ENCODE peak calls at places on chromosomes 2 and 18, in six cellular contexts. O is substantia nigra; F is PC-3; I is thoracic aorta; L is EL; A is activated CD4-positive, alpha-beta T cell treated with anti-CD3 and anti-CD28 coated beads for 48 hours. T is an unnamed sample.
A peak's percentile ranks its signal among the peaks of the same experiment; 100 is the strongest.

GRCh38 chr2:150293771-150294170 is 193.7 kb downstream of the RND3 start:
- DNase-seq in I (no peak), O (no peak), A (no peak), L (no peak), F (no peak), T (no peak)

GRCh38 chr2:223538920-223539440 is 63.2 kb downstream of the SCG2 start:
- DNase-seq in O (no peak), A (no peak), I (no peak), L (no peak), F (no peak), T (no peak)

GRCh38 chr2:232339121-232340081 is 39.1 kb upstream of the ALPP start:
- DNase-seq in A (peak; percentile 11), L (no peak), F (no peak), I (no peak), O (no peak), T (no peak)

GRCh38 chr2:174336403-174337336 is 1.9 kb downstream of the SP9 start:
- DNase-seq in L (peak; percentile 65), O (no peak), F (no peak), A (peak; percentile 58), I (no peak), T (no peak)

GRCh38 chr18:21134895-21135294 is 23.3 kb upstream of the ROCK1 start:
- DNase-seq in I (no peak), L (peak; percentile 29), F (peak; percentile 48), A (no peak), O (no peak), T (peak; percentile 47)

GRCh38 chr2:210199186-210199765 is 26.0 kb downstream of the ACADL start:
- DNase-seq in F (peak; percentile 58), O (no peak), I (no peak), A (no peak), L (peak; percentile 26), T (peak; percentile 9)

GRCh38 chr2:57497489-57498096 is 549.0 kb upstream of the VRK2 start:
- DNase-seq in O (no peak), F (peak; percentile 73), L (peak; percentile 61), I (no peak), A (peak; percentile 51), T (peak; percentile 66)

GRCh38 chr2:113784823-113785744 is 28.6 kb upstream of the SLC35F5 start:
- DNase-seq in A (no peak), F (no peak), O (no peak), L (no peak), I (no peak), T (no peak)

GRCh38 chr2:44780406-44780805 is 161.1 kb upstream of the SIX3 start:
- DNase-seq in A (no peak), I (no peak), O (no peak), F (no peak), L (no peak), T (no peak)

GRCh38 chr2:220296174-220296573 is 668.7 kb downstream of the SLC4A3 start:
- DNase-seq in O (no peak), L (no peak), A (no peak), F (no peak), I (no peak), T (no peak)

GRCh38 chr18:8946046-8946838 is 156.3 kb upstream of the NDUFV2 start:
- DNase-seq in O (no peak), L (peak; percentile 96), I (no peak), F (peak; percentile 94), A (no peak), T (no peak)

GRCh38 chr2:53473236-53473635 is 294.4 kb upstream of the CHAC2 start:
- DNase-seq in I (no peak), L (no peak), O (no peak), A (no peak), F (peak; percentile 18), T (no peak)

GRCh38 chr2:56179931-56180330 is 3.9 kb upstream of the CCDC85A start:
- DNase-seq in O (no peak), F (no peak), A (no peak), I (no peak), L (no peak), T (no peak)

GRCh38 chr2:68031546-68032160 is 31.2 kb downstream of the C1D start:
- DNase-seq in O (no peak), A (no peak), F (peak; percentile 85), I (no peak), L (peak; percentile 74), T (peak; percentile 68)

GRCh38 chr18:78562446-78563020 is 417.1 kb upstream of the SALL3 start:
- DNase-seq in A (no peak), I (no peak), L (no peak), F (no peak), O (no peak), T (no peak)

GRCh38 chr2:9497017-9497416 is 22.7 kb downstream of the IAH1 start:
- DNase-seq in L (no peak), O (no peak), F (peak; percentile 84), A (peak; percentile 20), I (no peak), T (no peak)

GRCh38 chr2:49225126-49225525 is 70.8 kb upstream of the FSHR start:
- DNase-seq in I (no peak), O (no peak), A (no peak), F (no peak), L (no peak), T (no peak)

GRCh38 chr2:19538411-19538963 is 180.1 kb upstream of the OSR1 start:
- DNase-seq in L (peak; percentile 95), A (no peak), O (no peak), F (peak; percentile 99), I (no peak), T (no peak)

GRCh38 chr2:97699765-97700444 is 13.5 kb upstream of the ZAP70 start:
- DNase-seq in F (peak; percentile 74), I (no peak), L (peak; percentile 49), A (peak; percentile 79), O (no peak), T (peak; percentile 54)

GRCh38 chr2:156702520-156702919 is 266.3 kb downstream of the GPD2 start:
- DNase-seq in F (no peak), O (no peak), I (no peak), L (no peak), A (no peak), T (no peak)

GRCh38 chr2:33216508-33217182 is 259.8 kb upstream of the RASGRP3 start:
- DNase-seq in F (no peak), L (peak; percentile 68), A (no peak), I (no peak), O (no peak), T (peak; percentile 17)

GRCh38 chr2:62119313-62119969 is 76.5 kb upstream of the B3GNT2 start:
- DNase-seq in I (no peak), A (no peak), L (no peak), F (no peak), O (no peak), T (no peak)

GRCh38 chr2:118044849-118045248 is 31.0 kb upstream of the CCDC93 start:
- DNase-seq in L (no peak), A (no peak), O (no peak), I (no peak), F (no peak), T (no peak)